ENCODE peak calls at places on chromosomes 1 and 21, in four cellular contexts. I is SJSA1, E is tibial nerve, G is neural progenitor cell. C is an unnamed sample. For H3K27me3 and H3K36me3, the result is how much of the 10 kb centered on the place peaks cover.

GRCh38 chr1:220775238-220775853 is 11.4 kb upstream of the MTARC1 start:
- DNase-seq in I (no peak), E (no peak), G (peak), C (no peak)

GRCh38 chr1:175166746-175167145 is 25.8 kb downstream of the KIAA0040 start:
- DNase-seq in I (no peak), E (no peak), G (no peak), C (no peak)

GRCh38 chr1:167808104-167808503 is 86.3 kb downstream of the MPZL1 start:
- DNase-seq in I (no peak), E (no peak), G (no peak), C (no peak)

GRCh38 chr1:42108309-42108708 is 44.9 kb upstream of the GUCA2B start:
- DNase-seq in I (no peak), E (no peak), G (no peak), C (no peak)

GRCh38 chr1:220879509-220880366 is 495 bp downstream of the HLX start:
- DNase-seq in I (no peak), E (no peak), G (peak), C (peak)

GRCh38 chr1:17340358-17340757 is 31.6 kb upstream of the PADI6 start:
- DNase-seq in I (no peak), E (no peak), G (no peak), C (no peak)

GRCh38 chr21:40331182-40331581 is 463.9 kb downstream of the PCP4 start:
- DNase-seq in I (no peak), E (no peak), G (no peak), C (no peak)

GRCh38 chr1:89822999-89823628 is 2.3 kb downstream of the LRRC8D start:
- DNase-seq in I (no peak), E (no peak), G (no peak), C (no peak)

GRCh38 chr1:84163123-84164038 is 19.3 kb downstream of the PRKACB start:
- DNase-seq in I (no peak), E (no peak), G (no peak), C (no peak)

GRCh38 chr1:178502856-178503255 is 6.1 kb upstream of the CLEC20A start:
- DNase-seq in I (no peak), E (no peak), G (no peak), C (no peak)

GRCh38 chr1:2312589-2313301 is 78.6 kb downstream of the MORN1 start:
- DNase-seq in I (no peak), E (peak), G (no peak), C (no peak)

GRCh38 chr1:245118066-245118465 is 36.7 kb upstream of the KIF26B start:
- DNase-seq in I (no peak), E (no peak), G (no peak), C (no peak)

GRCh38 chr1:167762061-167762746 is 40.4 kb downstream of the MPZL1 start:
- DNase-seq in I (no peak), E (no peak), G (no peak), C (no peak)

GRCh38 chr1:184535191-184535970 is 148.6 kb downstream of the C1orf21 start:
- DNase-seq in I (no peak), E (no peak), G (no peak), C (no peak)

GRCh38 chr1:180680558-180681144 is 48.8 kb downstream of the XPR1 start:
- DNase-seq in I (no peak), E (no peak), G (no peak), C (no peak)

GRCh38 chr1:40595623-40596022 is 64.2 kb downstream of the ZNF684 start:
- DNase-seq in I (no peak), E (no peak), G (no peak), C (no peak)

GRCh38 chr1:26790551-26790953 is 2.8 kb downstream of the PIGV start:
- DNase-seq in I (no peak), E (no peak), G (no peak), C (no peak)

GRCh38 chr1:20151906-20152598 is 12.9 kb downstream of the PLA2G2F start:
- DNase-seq in I (peak), E (peak), G (peak), C (peak)

GRCh38 chr1:2975466-2976179 is 45.6 kb upstream of the ACTRT2 start:
- DNase-seq in I (peak), E (no peak), G (no peak), C (no peak)

GRCh38 chr1:109116286-109116685 is 2.4 kb downstream of the ELAPOR1 start:
- DNase-seq in I (no peak), E (no peak), G (no peak), C (no peak)

GRCh38 chr1:64052777-64053176 is 150.6 kb upstream of the UBE2U start:
- DNase-seq in I (no peak), E (no peak), G (no peak), C (no peak)

GRCh38 chr1:11384170-11384554 is 94.8 kb upstream of the DISP3 start:
- DNase-seq in I (no peak), E (no peak), G (no peak), C (no peak)

GRCh38 chr21:28240586-28240985 is 752.1 kb downstream of the LTN1 start:
- DNase-seq in I (no peak), E (no peak), G (no peak), C (no peak)

GRCh38 chr1:40001456-40001855 is 39.1 kb upstream of the CAP1 start:
- DNase-seq in I (no peak), E (no peak), G (no peak), C (no peak)

GRCh38 chr1:204560590-204560989 is 44.4 kb downstream of the MDM4 start:
- DNase-seq in I (no peak), E (no peak), G (no peak), C (no peak)

GRCh38 chr1:236142358-236143103 is at the start of gene GPR137B:
- DNase-seq in I (no peak), E (no peak), G (peak), C (peak)

GRCh38 chr21:25956993-25957714 is 213.4 kb downstream of the APP start:
- DNase-seq in I (no peak), E (no peak), G (no peak), C (no peak)

GRCh38 chr1:45205910-45206721 is at the start of gene ZSWIM5:
- DNase-seq in I (peak), E (peak), G (peak), C (peak)

GRCh38 chr1:18542351-18542750 is 61.6 kb downstream of the KLHDC7A start:
- DNase-seq in I (no peak), E (no peak), G (peak), C (no peak)

DNA sequence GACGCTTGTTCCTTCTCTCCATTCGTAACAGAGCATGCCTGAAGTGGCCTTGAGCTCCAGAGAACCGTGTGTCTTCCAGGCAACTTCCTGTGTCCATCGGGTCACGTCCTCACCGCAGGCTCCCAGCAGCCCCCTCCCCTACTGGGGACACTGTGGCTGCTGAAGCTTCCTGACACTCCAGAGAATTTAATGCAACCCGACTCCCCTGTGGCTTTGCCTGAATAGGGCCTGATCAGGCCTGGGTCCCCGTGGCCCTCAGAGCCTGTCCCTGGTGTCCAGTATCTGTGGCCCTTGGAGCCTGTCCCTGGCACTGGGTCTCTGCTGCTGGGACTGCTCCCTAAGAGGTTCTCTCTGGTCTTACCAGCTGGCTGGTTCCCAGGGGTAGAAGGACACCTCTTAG is 219.7 kb upstream of the VAMP3 start:
- DNase-seq in I (no peak), E (no peak), G (no peak), C (no peak)
- H3K27me3 ChIP-seq in I (under half), E (under half), G (under half), C (under half)

DNA sequence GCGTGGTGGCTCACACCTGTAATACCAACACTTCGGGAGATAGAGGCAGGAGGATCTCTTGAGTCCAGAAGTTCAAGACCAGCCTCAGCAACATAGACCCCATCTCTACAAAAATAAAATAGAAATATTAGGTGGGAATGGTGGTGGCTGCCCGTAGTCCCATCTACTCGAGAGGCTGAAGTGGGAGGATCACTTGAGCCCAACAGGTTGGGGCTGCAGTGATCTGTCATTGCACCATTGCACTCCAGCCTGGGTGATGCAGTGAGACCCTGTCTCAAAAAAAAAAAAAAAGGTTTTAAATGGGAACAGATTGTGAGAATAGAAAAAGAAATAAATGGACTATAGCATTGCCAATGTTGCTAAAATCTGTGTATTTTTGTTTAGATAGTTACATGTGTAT is 11.2 kb downstream of the DHX9 start:
- DNase-seq in I (no peak), E (no peak), G (no peak), C (no peak)
- H3K36me3 ChIP-seq in I (half or more), E (under half), G (half or more), C (under half)

GRCh38 chr1:159587461-159587951 is at the start of gene APCS:
- DNase-seq in I (no peak), E (no peak), G (no peak), C (no peak)
- H3K27me3 ChIP-seq in I (under half), E (under half), G (under half), C (under half)

GRCh38 chr21:45235488-45235887 is 52.2 kb downstream of the POFUT2 start:
- DNase-seq in I (no peak), E (no peak), G (no peak), C (no peak)
- H3K36me3 ChIP-seq in I (under half), E (under half), G (under half), C (under half)